ENCODE peak calls at places on chromosomes 1 and 21, in seven cellular contexts. M, Z, D, P, V, J and S are unnamed samples.

GRCh38 chr1:1118011-1118892 is 2.4 kb upstream of the C1orf159 start:
- DNase-seq in M (no peak), Z (no peak), D (no peak), P (no peak), V (no peak), J (no peak), S (no peak)

GRCh38 chr1:26863677-26864060 is 720 bp downstream of the SFN start:
- DNase-seq in M (no peak), Z (no peak), D (no peak), P (no peak), V (no peak), J (no peak), S (no peak)

GRCh38 chr1:27630859-27631491 is 4.0 kb downstream of the FGR start:
- DNase-seq in M (no peak), Z (no peak), D (no peak), P (no peak), V (no peak), J (no peak), S (no peak)

GRCh38 chr1:67629370-67630075 is 55.5 kb upstream of the GADD45A start:
- DNase-seq in M (no peak), Z (no peak), D (no peak), P (no peak), V (no peak), J (no peak), S (no peak)

GRCh38 chr1:61083014-61083798 is 845 bp downstream of the NFIA start:
- DNase-seq in M (peak; percentile 46), Z (no peak), D (no peak), P (no peak), V (peak; percentile 38), J (no peak), S (no peak)

GRCh38 chr1:1171551-1172340 is 1.9 kb upstream of the TTLL10 start:
- DNase-seq in M (no peak), Z (peak; percentile 25), D (no peak), P (no peak), V (no peak), J (no peak), S (no peak)

GRCh38 chr1:111621050-111621449 is 1.5 kb downstream of the RAP1A start:
- DNase-seq in M (no peak), Z (no peak), D (peak; percentile 11), P (no peak), V (no peak), J (no peak), S (no peak)

GRCh38 chr1:119795471-119795870 is 15.8 kb downstream of the REG4 start:
- DNase-seq in M (no peak), Z (no peak), D (no peak), P (no peak), V (no peak), J (no peak), S (no peak)

GRCh38 chr1:46285730-46286477 is 17.5 kb downstream of the LRRC41 start:
- DNase-seq in M (no peak), Z (peak; percentile 50), D (no peak), P (peak; percentile 25), V (no peak), J (peak; percentile 57), S (no peak)

GRCh38 chr1:183267646-183268431 is 81.8 kb downstream of the LAMC2 start:
- DNase-seq in M (peak; percentile 72), Z (no peak), D (peak; percentile 99), P (no peak), V (peak; percentile 75), J (no peak), S (no peak)

GRCh38 chr1:224525411-224526040 is 90.6 kb upstream of the CNIH3 start:
- DNase-seq in M (no peak), Z (no peak), D (peak; percentile 39), P (no peak), V (no peak), J (no peak), S (no peak)

DNA sequence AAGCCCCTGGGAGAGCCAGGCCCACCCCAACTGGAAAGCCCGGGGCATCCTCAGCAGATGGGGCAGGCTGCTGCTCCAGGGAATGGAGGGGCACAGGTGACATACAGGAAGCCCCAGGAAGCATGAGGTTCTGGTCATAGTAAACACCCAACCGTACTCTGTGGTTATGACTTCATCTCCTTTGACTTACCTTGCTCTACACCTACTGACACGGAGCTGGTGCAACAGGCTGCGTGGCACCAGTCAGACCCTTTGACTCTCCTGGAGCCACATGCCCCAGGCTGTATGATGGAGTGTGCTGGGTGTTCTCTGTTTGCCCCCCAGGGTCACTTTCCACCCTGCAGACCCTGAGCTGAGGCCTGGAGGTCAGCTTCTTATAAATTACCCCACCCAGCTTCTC is 72.1 kb downstream of the PGBD5 start:
- DNase-seq in M (no peak), Z (no peak), D (no peak), P (no peak), V (no peak), J (no peak), S (no peak)
- H2BK120ac ChIP-seq in M (no peak overlapping the region), Z (no peak overlapping the region), D (no peak overlapping the region), P (no peak overlapping the region), V (no peak overlapping the region), J (no peak overlapping the region), S (no peak overlapping the region)

GRCh38 chr1:17775796-17776195 is 20.7 kb downstream of the ACTL8 start:
- DNase-seq in M (no peak), Z (no peak), D (no peak), P (no peak), V (no peak), J (no peak), S (no peak)
- H2BK5ac ChIP-seq in M (no peak overlapping the region), Z (no peak overlapping the region), D (no peak overlapping the region), P (no peak overlapping the region), V (no peak overlapping the region), J (no peak overlapping the region), S (no peak overlapping the region)

GRCh38 chr21:25974937-25975336 is 195.6 kb downstream of the APP start:
- DNase-seq in M (no peak), Z (no peak), D (no peak), P (no peak), V (no peak), J (no peak), S (no peak)
- H3K23ac ChIP-seq in M (no peak overlapping the region), Z (no peak overlapping the region), D (no peak overlapping the region), P (no peak overlapping the region), V (no peak overlapping the region), J (no peak overlapping the region), S (no peak overlapping the region)

DNA sequence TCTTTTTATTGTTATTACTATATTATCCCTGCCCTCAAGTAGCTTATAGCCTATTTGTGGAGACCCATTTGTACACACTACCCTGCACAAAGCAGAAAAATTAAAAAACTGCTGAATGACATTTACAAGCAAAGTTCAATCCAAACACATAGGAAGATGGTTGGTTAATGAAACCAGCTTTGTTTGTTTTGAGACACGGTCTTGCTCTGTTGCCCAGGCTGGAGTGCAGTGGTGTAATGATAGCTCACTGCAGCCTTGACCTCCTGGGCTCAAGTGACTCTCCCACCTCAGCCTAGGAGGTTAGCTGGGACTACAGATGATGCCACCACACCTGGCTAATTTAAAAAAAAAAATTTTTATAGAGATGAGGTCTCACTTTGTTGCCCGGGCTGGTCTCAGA is 31.6 kb downstream of the TGFB2 start:
- DNase-seq in M (no peak), Z (no peak), D (no peak), P (no peak), V (no peak), J (no peak), S (no peak)
- H2BK120ac ChIP-seq in M (peak overlapping the region; percentile 85), Z (no peak overlapping the region), D (peak overlapping the region; percentile 50), P (no peak overlapping the region), V (no peak overlapping the region), J (no peak overlapping the region), S (no peak overlapping the region)

GRCh38 chr1:215287362-215287761 is 204.8 kb downstream of the KCNK2 start:
- DNase-seq in M (peak; percentile 71), Z (no peak), D (peak; percentile 22), P (no peak), V (no peak), J (peak; percentile 10), S (no peak)

GRCh38 chr1:215292906-215293305 is 210.4 kb downstream of the KCNK2 start:
- DNase-seq in M (no peak), Z (no peak), D (no peak), P (no peak), V (no peak), J (no peak), S (no peak)

GRCh38 chr1:215284966-215285365 is 202.4 kb downstream of the KCNK2 start:
- DNase-seq in M (no peak), Z (no peak), D (peak; percentile 21), P (no peak), V (peak; percentile 41), J (no peak), S (no peak)

DNA sequence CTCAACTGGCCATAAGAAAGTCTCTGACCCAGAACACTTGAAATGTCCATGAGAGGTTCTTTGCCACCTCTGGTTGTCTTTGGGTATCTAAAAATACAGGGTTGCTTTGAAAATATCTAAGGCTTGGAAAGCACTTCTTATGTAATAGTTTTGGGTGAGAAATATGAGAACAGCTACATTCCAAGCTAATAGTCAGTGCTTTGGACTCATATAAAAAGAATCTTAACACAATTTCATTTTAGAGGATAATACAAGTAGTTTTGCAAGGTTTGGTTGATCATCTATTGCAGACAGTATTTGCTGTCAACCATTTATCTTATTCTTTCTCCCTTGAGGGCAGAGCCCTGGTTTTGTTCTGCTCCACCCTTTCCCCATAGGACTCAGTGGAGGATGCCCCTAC is 207.5 kb downstream of the KCNK2 start:
- DNase-seq in M (peak; percentile 19), Z (no peak), D (peak; percentile 36), P (no peak), V (no peak), J (no peak), S (no peak)
- H2BK5ac ChIP-seq in M (no peak overlapping the region), Z (no peak overlapping the region), D (no peak overlapping the region), P (no peak overlapping the region), V (no peak overlapping the region), J (no peak overlapping the region), S (no peak overlapping the region)

DNA sequence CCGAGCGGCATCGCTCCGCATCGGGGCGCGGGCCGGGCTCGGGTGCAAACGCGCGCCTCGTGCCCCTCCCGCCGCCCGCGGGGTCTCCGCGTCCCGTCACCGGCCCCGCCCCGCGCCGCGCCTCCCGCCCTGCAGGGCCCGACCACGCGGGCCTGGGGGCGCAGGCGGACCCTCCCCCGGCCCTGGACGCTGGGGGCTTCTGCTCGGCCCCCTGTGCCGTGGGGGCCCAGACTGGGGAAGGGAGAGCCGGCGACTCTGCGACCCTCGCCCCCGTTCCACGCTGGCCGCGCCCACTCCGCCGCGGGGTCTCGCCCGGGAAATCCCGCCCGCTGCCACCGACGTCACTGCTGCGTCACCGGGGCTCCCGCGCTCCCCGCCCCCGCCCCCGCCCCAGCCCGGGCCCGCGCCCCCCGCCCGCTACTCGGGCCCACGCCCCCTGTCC is at the start of gene GNG4:
- DNase-seq in M (peak; percentile 30), Z (peak; percentile 73), D (no peak), P (no peak), V (no peak), J (peak; percentile 41), S (peak; percentile 65)
- H3K23ac ChIP-seq in M (no peak within 1 kb of the TSS), Z (no peak within 1 kb of the TSS), D (no peak within 1 kb of the TSS), P (no peak within 1 kb of the TSS), V (no peak within 1 kb of the TSS), J (peak within 1 kb of the TSS; percentile 53), S (peak within 1 kb of the TSS; percentile 83)

GRCh38 chr1:16608838-16609560 is 4.4 kb downstream of the NBPF1 start:
- DNase-seq in M (peak; percentile 44), Z (peak; percentile 22), D (no peak), P (no peak), V (no peak), J (no peak), S (no peak)
- H2BK120ac ChIP-seq in M (no peak overlapping the region), Z (no peak overlapping the region), D (no peak overlapping the region), P (no peak overlapping the region), V (no peak overlapping the region), J (no peak overlapping the region), S (no peak overlapping the region)